ENCODE peak calls at places on chromosomes 7 and 10, in five cellular contexts. T is SIG-M5, F is D721Med, B is PC-9, Q is endodermal cell. Y is an unnamed sample.

GRCh38 chr7:157458254-157458633 is 121.4 kb downstream of the DNAJB6 start:
- DNase-seq in T (no peak), B (peak), Q (no peak), F (no peak), Y (no peak)

GRCh38 chr10:70053212-70053895 is 708 bp downstream of the MACROH2A2 start:
- DNase-seq in Q (peak), F (no peak), T (no peak), B (no peak), Y (no peak)

GRCh38 chr7:97079300-97079699 is 38.2 kb upstream of the SDHAF3 start:
- DNase-seq in B (no peak), F (no peak), Q (no peak), T (no peak), Y (no peak)

GRCh38 chr7:107622937-107623336 is 37.7 kb upstream of the SLC26A4 start:
- DNase-seq in F (no peak), B (no peak), Q (no peak), T (no peak), Y (no peak)

GRCh38 chr10:79405221-79405994 is 40.0 kb downstream of the ZCCHC24 start:
- DNase-seq in F (no peak), Q (peak), T (no peak), B (no peak), Y (no peak)

GRCh38 chr7:34064511-34065158 is 159.3 kb downstream of the BMPER start:
- DNase-seq in Q (no peak), B (no peak), T (no peak), F (no peak), Y (no peak)

GRCh38 chr7:110797656-110798055 is 293.3 kb upstream of the LRRN3 start:
- DNase-seq in Q (no peak), T (no peak), F (no peak), B (no peak), Y (no peak)

GRCh38 chr10:53135213-53135896 is 362.8 kb upstream of the MBL2 start:
- DNase-seq in B (no peak), F (no peak), Q (no peak), T (no peak), Y (peak)

GRCh38 chr10:105872665-105873064 is 1231.6 kb downstream of the SORCS3 start:
- DNase-seq in Q (no peak), F (no peak), B (no peak), T (no peak), Y (no peak)

GRCh38 chr7:137325927-137326326 is 17.6 kb downstream of the PTN start:
- DNase-seq in T (no peak), B (no peak), F (no peak), Q (no peak), Y (no peak)

GRCh38 chr10:18473424-18474110 is 177.8 kb downstream of the NSUN6 start:
- DNase-seq in T (no peak), F (no peak), Q (no peak), B (no peak), Y (no peak)

GRCh38 chr10:48655426-48656240 is 29.0 kb upstream of the WDFY4 start:
- DNase-seq in T (no peak), F (no peak), B (peak), Q (no peak), Y (peak)

GRCh38 chr10:79159141-79159619 is 90.4 kb downstream of the ZMIZ1 start:
- DNase-seq in Q (no peak), T (no peak), F (no peak), B (no peak), Y (peak)

GRCh38 chr7:70466725-70467364 is 665.1 kb upstream of the GALNT17 start:
- DNase-seq in Q (no peak), T (no peak), F (no peak), B (no peak), Y (no peak)

GRCh38 chr7:14950013-14950412 is 47.5 kb upstream of the DGKB start:
- DNase-seq in B (no peak), F (no peak), T (no peak), Q (no peak), Y (no peak)

GRCh38 chr7:78563186-78563585 is 764.6 kb downstream of the PHTF2 start:
- DNase-seq in Q (peak), B (no peak), F (no peak), T (no peak), Y (no peak)

GRCh38 chr10:102152545-102152890 is 329 bp downstream of the NOLC1 start:
- DNase-seq in B (no peak), T (no peak), Q (no peak), F (no peak), Y (no peak)

GRCh38 chr7:31899356-31899927 is 170.8 kb downstream of the PDE1C start:
- DNase-seq in B (no peak), Q (no peak), F (no peak), T (no peak), Y (no peak)

GRCh38 chr7:18357691-18358090 is 137.9 kb upstream of the HDAC9 start:
- DNase-seq in B (no peak), Q (no peak), T (no peak), F (no peak), Y (no peak)

GRCh38 chr7:3979956-3980643 is 679.0 kb downstream of the SDK1 start:
- DNase-seq in Q (peak), B (no peak), T (no peak), F (no peak), Y (peak)

GRCh38 chr7:117127585-117128168 is 174.4 kb downstream of the ST7 start:
- DNase-seq in B (peak), Q (no peak), F (no peak), T (no peak), Y (peak)

GRCh38 chr10:116000151-116000550 is 272.9 kb downstream of the GFRA1 start:
- DNase-seq in T (no peak), Q (no peak), F (no peak), B (no peak), Y (no peak)

GRCh38 chr10:31749981-31750850 is 178.4 kb downstream of the ARHGAP12 start:
- DNase-seq in T (no peak), Q (no peak), B (no peak), F (no peak), Y (no peak)

GRCh38 chr10:77163670-77164348 is 473.8 kb downstream of the KCNMA1 start:
- DNase-seq in T (no peak), F (no peak), Q (no peak), B (peak), Y (peak)

GRCh38 chr10:49242604-49243003 is 54.4 kb upstream of the TMEM273 start:
- DNase-seq in F (no peak), B (no peak), Q (no peak), T (no peak), Y (no peak)

GRCh38 chr7:68321076-68321639 is 1277.1 kb upstream of the AUTS2 start:
- DNase-seq in Q (no peak), T (no peak), B (peak), F (no peak), Y (peak)

GRCh38 chr10:97673736-97674525 is 13.1 kb downstream of the AVPI1 start:
- DNase-seq in B (peak), F (no peak), Q (no peak), T (no peak), Y (peak)

GRCh38 chr7:29328811-29329210 is 134.2 kb downstream of the CHN2 start:
- DNase-seq in Q (no peak), F (no peak), T (peak), B (no peak), Y (no peak)

GRCh38 chr7:57308631-57309408 is 141.2 kb upstream of the ZNF716 start:
- DNase-seq in B (no peak), F (no peak), Q (peak), T (no peak), Y (no peak)

GRCh38 chr7:98165827-98166667 is 45.2 kb upstream of the BHLHA15 start:
- DNase-seq in F (peak), B (no peak), T (no peak), Q (peak), Y (peak)

GRCh38 chr7:12570529-12571461 is at the start of gene SCIN:
- DNase-seq in T (no peak), B (no peak), Q (peak), F (no peak), Y (peak)

GRCh38 chr7:99137418-99138180 is 6.3 kb downstream of the SMURF1 start:
- DNase-seq in Q (peak), F (no peak), T (no peak), B (no peak), Y (peak)

GRCh38 chr7:79211724-79212123 is 241.7 kb downstream of the MAGI2 start:
- DNase-seq in B (no peak), Q (no peak), F (no peak), T (no peak), Y (no peak)

GRCh38 chr10:22345301-22346086 is at the start of gene SPAG6:
- DNase-seq in F (no peak), Q (peak), T (no peak), B (no peak), Y (no peak)

GRCh38 chr7:26376208-26376917 is 84.7 kb downstream of the SNX10 start:
- DNase-seq in F (no peak), B (peak), T (no peak), Q (peak), Y (no peak)

GRCh38 chr10:75565286-75566251 is 134.1 kb downstream of the LRMDA start:
- DNase-seq in F (no peak), Q (no peak), T (no peak), B (peak), Y (no peak)